ENCODE peak calls at places on chromosome 16, in five cellular contexts. L is CD4-positive, alpha-beta memory T cell; P is CD4-positive, CD25-positive, alpha-beta regulatory T cell; A is aorta; N is neural progenitor cell. J is an unnamed sample.

GRCh38 chr16:68972008-68972407 is 128.7 kb downstream of the TANGO6 start:
- DNase-seq in L (no peak), P (no peak), A (no peak), N (peak; percentile 74), J (no peak)

GRCh38 chr16:11177578-11178130 is 78.3 kb downstream of the SOCS1 start:
- DNase-seq in L (no peak), P (no peak), A (no peak), N (no peak), J (no peak)

GRCh38 chr16:57797216-57797525 is 5.1 kb downstream of the KIFC3 start:
- DNase-seq in L (no peak), P (no peak), A (no peak), N (no peak), J (no peak)

GRCh38 chr16:48487287-48487686 is 102.1 kb upstream of the SIAH1 start:
- DNase-seq in L (no peak), P (no peak), A (no peak), N (no peak), J (no peak)

GRCh38 chr16:56329887-56330286 is 95.5 kb downstream of the AMFR start:
- DNase-seq in L (no peak), P (no peak), A (no peak), N (no peak), J (no peak)

GRCh38 chr16:71826533-71827017 is 17.9 kb upstream of the AP1G1 start:
- DNase-seq in L (no peak), P (no peak), A (no peak), N (no peak), J (no peak)

GRCh38 chr16:69031877-69032301 is 73.6 kb upstream of the HAS3 start:
- DNase-seq in L (no peak), P (no peak), A (no peak), N (no peak), J (no peak)

GRCh38 chr16:25026621-25027020 is 11.5 kb upstream of the ARHGAP17 start:
- DNase-seq in L (no peak), P (no peak), A (no peak), N (no peak), J (no peak)

GRCh38 chr16:3364774-3365427 is 9.2 kb downstream of the OR2C1 start:
- DNase-seq in L (peak; percentile 85), P (peak; percentile 85), A (peak; percentile 93), N (no peak), J (peak; percentile 66)

GRCh38 chr16:88782454-88783390 is 2.3 kb downstream of the PIEZO1 start:
- DNase-seq in L (no peak), P (no peak), A (no peak), N (no peak), J (no peak)

GRCh38 chr16:12089492-12090161 is 113.1 kb downstream of the SNX29 start:
- DNase-seq in L (no peak), P (peak; percentile 22), A (peak; percentile 81), N (peak; percentile 50), J (peak; percentile 33)

GRCh38 chr16:16176328-16176727 is 47.0 kb downstream of the ABCC6 start:
- DNase-seq in L (no peak), P (no peak), A (no peak), N (no peak), J (no peak)

GRCh38 chr16:48860341-48860740 is 250.4 kb upstream of the N4BP1 start:
- DNase-seq in L (no peak), P (no peak), A (no peak), N (no peak), J (no peak)

GRCh38 chr16:80682435-80683070 is 121.8 kb downstream of the CDYL2 start:
- DNase-seq in L (no peak), P (no peak), A (no peak), N (no peak), J (no peak)

GRCh38 chr16:88905563-88905962 is 39.1 kb upstream of the PABPN1L start:
- DNase-seq in L (no peak), P (no peak), A (no peak), N (peak; percentile 79), J (no peak)

GRCh38 chr16:58863761-58864160 is 129.6 kb upstream of the GOT2 start:
- DNase-seq in L (no peak), P (no peak), A (no peak), N (no peak), J (no peak)

GRCh38 chr16:71919033-71919432 is 23.7 kb downstream of the IST1 start:
- DNase-seq in L (no peak), P (no peak), A (no peak), N (no peak), J (no peak)

GRCh38 chr16:6605490-6605889 is 727.2 kb upstream of the RBFOX1 start:
- DNase-seq in L (no peak), P (no peak), A (no peak), N (no peak), J (no peak)

GRCh38 chr16:69921125-69921524 is 30.0 kb upstream of the CLEC18A start:
- DNase-seq in L (no peak), P (no peak), A (no peak), N (no peak), J (no peak)

GRCh38 chr16:86680137-86680536 is 101.8 kb downstream of the FOXL1 start:
- DNase-seq in L (no peak), P (no peak), A (peak; percentile 84), N (no peak), J (no peak)

GRCh38 chr16:65751622-65752598 is 614.6 kb upstream of the CDH5 start:
- DNase-seq in L (no peak), P (no peak), A (no peak), N (no peak), J (no peak)

GRCh38 chr16:1950559-1950958 is 3.9 kb downstream of the RPL3L start:
- DNase-seq in L (no peak), P (no peak), A (peak; percentile 65), N (no peak), J (peak; percentile 60)

GRCh38 chr16:12758031-12758669 is 45.5 kb downstream of the CPPED1 start:
- DNase-seq in L (no peak), P (no peak), A (no peak), N (peak; percentile 11), J (no peak)

GRCh38 chr16:1984347-1985225 is 593 bp downstream of the GFER start:
- DNase-seq in L (no peak), P (no peak), A (no peak), N (peak; percentile 59), J (no peak)

DNA sequence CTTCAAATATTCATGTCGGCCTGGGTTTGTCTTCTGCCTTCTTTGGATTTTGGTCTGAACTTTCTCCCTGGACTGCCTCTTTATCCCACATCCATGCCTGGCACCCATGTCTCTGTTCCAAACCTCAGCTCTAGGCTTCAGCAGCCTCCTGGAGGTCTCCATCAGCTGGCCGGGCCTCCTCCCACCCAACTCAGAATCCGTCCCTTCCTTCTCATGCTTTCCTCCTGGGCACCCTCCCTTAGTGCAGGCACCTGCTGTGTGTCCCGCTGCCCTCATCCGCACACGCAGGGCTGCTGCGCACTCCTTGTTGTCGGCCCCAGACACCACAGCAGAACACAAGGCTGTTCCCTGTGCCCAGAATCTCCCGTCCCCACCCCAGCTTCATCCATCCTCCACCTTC is 14.0 kb downstream of the LDHD start:
- DNase-seq in L (no peak), P (no peak), A (no peak), N (no peak), J (no peak)
- H3K27ac ChIP-seq in L (no peak overlapping the region), P (no peak overlapping the region), A (no peak overlapping the region), N (no peak overlapping the region), J (no peak overlapping the region)

GRCh38 chr16:31215287-31216115 is 1.4 kb downstream of the PYDC1 start:
- DNase-seq in L (no peak), P (no peak), A (peak; percentile 86), N (peak; percentile 94), J (no peak)

GRCh38 chr16:31213877-31214704 is at the start of gene TRIM72:
- DNase-seq in L (no peak), P (no peak), A (no peak), N (no peak), J (no peak)

GRCh38 chr16:31216552-31217530 is at the start of gene PYDC1:
- DNase-seq in L (no peak), P (no peak), A (no peak), N (peak; percentile 47), J (no peak)

GRCh38 chr16:31214705-31215286 is 877 bp downstream of the TRIM72 start:
- DNase-seq in L (no peak), P (no peak), A (no peak), N (peak; percentile 52), J (no peak)

DNA sequence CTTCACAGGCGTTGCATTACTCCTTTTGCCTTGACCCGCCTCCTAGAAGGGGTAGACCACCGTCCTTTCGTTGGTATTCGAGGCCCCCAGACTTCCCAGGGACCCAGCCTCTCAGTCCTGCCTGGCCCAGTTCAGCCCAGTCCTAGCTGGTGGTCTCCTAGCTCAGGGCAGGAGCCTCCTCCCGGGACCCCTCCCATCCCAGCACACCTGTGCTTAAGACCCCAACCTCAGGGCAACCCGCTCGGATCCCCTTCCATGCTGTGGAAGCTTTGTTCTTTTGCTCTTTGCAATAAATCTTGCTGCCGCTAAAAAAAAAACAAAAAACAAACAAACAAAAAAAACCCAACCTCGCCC is 842 bp downstream of the PYDC1 start:
- DNase-seq in L (no peak), P (no peak), A (no peak), N (no peak), J (no peak)
- H3K4me1 ChIP-seq in L (peaks cover 23% of the 10 kb centered on the region), P (peaks cover 26% of the 10 kb centered on the region), A (no peaks in the 10 kb centered on the region), N (peaks cover 23% of the 10 kb centered on the region), J (peaks cover 32% of the 10 kb centered on the region)

GRCh38 chr16:85555549-85556455 is 57.3 kb upstream of the GSE1 start:
- DNase-seq in L (no peak), P (no peak), A (no peak), N (no peak), J (peak; percentile 52)
- H3K27ac ChIP-seq in L (peak overlapping the region; percentile 69), P (peak overlapping the region; percentile 80), A (no peak overlapping the region), N (no peak overlapping the region), J (peak overlapping the region; percentile 95)

GRCh38 chr16:73032548-73033270 is 15.2 kb downstream of the ZFHX3 start:
- DNase-seq in L (no peak), P (no peak), A (no peak), N (peak; percentile 57), J (peak; percentile 72)
- H3K4me1 ChIP-seq in L (no peaks in the 10 kb centered on the region), P (no peaks in the 10 kb centered on the region), A (peaks cover 7% of the 10 kb centered on the region), N (peaks cover 66% of the 10 kb centered on the region), J (peaks cover 100% of the 10 kb centered on the region)

DNA sequence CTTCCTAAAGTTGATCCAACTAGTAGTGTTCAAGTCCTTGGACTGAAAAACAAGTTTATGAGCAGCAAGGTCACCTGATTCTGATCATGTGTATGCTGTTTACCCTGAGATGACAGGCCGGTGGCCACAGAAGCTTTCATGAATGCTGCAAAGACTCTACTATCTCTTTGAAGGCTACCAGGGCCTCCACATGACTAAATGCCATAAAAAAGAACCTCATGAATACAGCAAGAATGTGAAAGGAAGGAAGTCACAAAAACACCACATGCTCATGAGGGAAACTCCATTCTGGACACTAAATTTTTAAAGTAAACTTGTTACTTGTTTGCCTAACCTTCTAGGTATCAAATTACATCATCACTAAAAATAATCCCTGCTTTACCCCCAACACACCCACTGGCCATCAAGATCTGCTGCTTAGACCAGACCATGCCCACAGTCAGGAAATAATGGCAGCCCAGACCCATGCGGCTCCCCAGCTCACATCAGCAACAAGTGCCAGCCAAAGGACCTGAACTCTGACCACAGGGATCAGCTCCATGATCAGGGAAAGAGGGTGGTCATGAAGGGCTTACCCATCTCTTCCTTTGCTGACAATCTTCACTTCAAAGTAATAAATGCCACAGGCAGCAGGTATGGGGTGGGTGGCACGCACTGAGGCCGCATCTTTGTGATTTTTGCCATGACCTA is 1.4 kb downstream of the RANBP10 start:
- DNase-seq in L (no peak), P (no peak), A (no peak), N (no peak), J (no peak)
- H3K27ac ChIP-seq in L (peak overlapping the region; percentile 95), P (no peak overlapping the region), A (no peak overlapping the region), N (no peak overlapping the region), J (no peak overlapping the region)

GRCh38 chr16:85519540-85520231 is 93.4 kb upstream of the GSE1 start:
- DNase-seq in L (no peak), P (no peak), A (no peak), N (no peak), J (no peak)
- H3K4me1 ChIP-seq in L (no peaks in the 10 kb centered on the region), P (no peaks in the 10 kb centered on the region), A (no peaks in the 10 kb centered on the region), N (peaks cover 32% of the 10 kb centered on the region), J (peaks cover 41% of the 10 kb centered on the region)